ENCODE peak calls at places on chromosomes 4 and X, in eight cellular contexts. One of them, this sample, is unnamed.

GRCh38 chr4:14196141-14196540 is 568.6 kb upstream of the BOD1L1 start:
- DNase-seq in ascending aorta: no peak
- DNase-seq in mammary epithelial cell: peak; percentile 58
- DNase-seq in CD8-positive, alpha-beta T cell: no peak
- DNase-seq in suprapubic skin: no peak
- DNase-seq in breast epithelium: no peak
- DNase-seq in heart left ventricle: peak; percentile 38
- DNase-seq in uterus: no peak
- DNase-seq in this sample: no peak

GRCh38 chr4:61528595-61528994 is 328.5 kb downstream of the ADGRL3 start:
- DNase-seq in ascending aorta: no peak
- DNase-seq in mammary epithelial cell: no peak
- DNase-seq in CD8-positive, alpha-beta T cell: no peak
- DNase-seq in suprapubic skin: no peak
- DNase-seq in breast epithelium: no peak
- DNase-seq in heart left ventricle: no peak
- DNase-seq in uterus: no peak
- DNase-seq in this sample: no peak

GRCh38 chr4:20408596-20408995 is 156.9 kb downstream of the SLIT2 start:
- DNase-seq in ascending aorta: no peak
- DNase-seq in mammary epithelial cell: no peak
- DNase-seq in CD8-positive, alpha-beta T cell: no peak
- DNase-seq in suprapubic skin: no peak
- DNase-seq in breast epithelium: no peak
- DNase-seq in heart left ventricle: no peak
- DNase-seq in uterus: no peak
- DNase-seq in this sample: no peak

GRCh38 chrX:152904151-152905080 is 6.5 kb downstream of the ZNF185 start:
- DNase-seq in ascending aorta: peak; percentile 75
- DNase-seq in mammary epithelial cell: peak; percentile 17
- DNase-seq in CD8-positive, alpha-beta T cell: peak; percentile 25
- DNase-seq in suprapubic skin: no peak
- DNase-seq in breast epithelium: no peak
- DNase-seq in heart left ventricle: no peak
- DNase-seq in uterus: peak; percentile 42
- DNase-seq in this sample: no peak

GRCh38 chr4:110175634-110176033 is 22.8 kb downstream of the ELOVL6 start:
- DNase-seq in ascending aorta: no peak
- DNase-seq in mammary epithelial cell: peak; percentile 32
- DNase-seq in CD8-positive, alpha-beta T cell: no peak
- DNase-seq in suprapubic skin: no peak
- DNase-seq in breast epithelium: no peak
- DNase-seq in heart left ventricle: no peak
- DNase-seq in uterus: no peak
- DNase-seq in this sample: no peak

GRCh38 chrX:38939067-38939466 is 137.8 kb downstream of the MID1IP1 start:
- DNase-seq in ascending aorta: peak; percentile 68
- DNase-seq in mammary epithelial cell: peak; percentile 9
- DNase-seq in CD8-positive, alpha-beta T cell: no peak
- DNase-seq in suprapubic skin: no peak
- DNase-seq in breast epithelium: no peak
- DNase-seq in heart left ventricle: no peak
- DNase-seq in uterus: peak; percentile 22
- DNase-seq in this sample: no peak

GRCh38 chr4:168335621-168336020 is 17.1 kb upstream of the DDX60 start:
- DNase-seq in ascending aorta: no peak
- DNase-seq in mammary epithelial cell: no peak
- DNase-seq in CD8-positive, alpha-beta T cell: no peak
- DNase-seq in suprapubic skin: no peak
- DNase-seq in breast epithelium: no peak
- DNase-seq in heart left ventricle: peak; percentile 49
- DNase-seq in uterus: no peak
- DNase-seq in this sample: no peak

GRCh38 chrX:109997786-109998452 is 5.0 kb upstream of the TMEM164 start:
- DNase-seq in ascending aorta: no peak
- DNase-seq in mammary epithelial cell: peak; percentile 17
- DNase-seq in CD8-positive, alpha-beta T cell: no peak
- DNase-seq in suprapubic skin: no peak
- DNase-seq in breast epithelium: no peak
- DNase-seq in heart left ventricle: no peak
- DNase-seq in uterus: no peak
- DNase-seq in this sample: no peak

GRCh38 chr4:13888112-13888511 is 260.6 kb upstream of the BOD1L1 start:
- DNase-seq in ascending aorta: no peak
- DNase-seq in mammary epithelial cell: peak; percentile 76
- DNase-seq in CD8-positive, alpha-beta T cell: no peak
- DNase-seq in suprapubic skin: no peak
- DNase-seq in breast epithelium: no peak
- DNase-seq in heart left ventricle: no peak
- DNase-seq in uterus: no peak
- DNase-seq in this sample: no peak

GRCh38 chr4:159012381-159012780 is 90.5 kb upstream of the RAPGEF2 start:
- DNase-seq in ascending aorta: no peak
- DNase-seq in mammary epithelial cell: peak; percentile 67
- DNase-seq in CD8-positive, alpha-beta T cell: no peak
- DNase-seq in suprapubic skin: no peak
- DNase-seq in breast epithelium: no peak
- DNase-seq in heart left ventricle: no peak
- DNase-seq in uterus: no peak
- DNase-seq in this sample: no peak

GRCh38 chr4:165493359-165493758 is 114.6 kb downstream of the CPE start:
- DNase-seq in ascending aorta: peak; percentile 65
- DNase-seq in mammary epithelial cell: peak; percentile 49
- DNase-seq in CD8-positive, alpha-beta T cell: peak; percentile 58
- DNase-seq in suprapubic skin: peak; percentile 75
- DNase-seq in breast epithelium: no peak
- DNase-seq in heart left ventricle: peak; percentile 55
- DNase-seq in uterus: peak; percentile 43
- DNase-seq in this sample: peak; percentile 67

GRCh38 chr4:175998782-175999181 is 66.9 kb upstream of the WDR17 start:
- DNase-seq in ascending aorta: no peak
- DNase-seq in mammary epithelial cell: peak; percentile 41
- DNase-seq in CD8-positive, alpha-beta T cell: no peak
- DNase-seq in suprapubic skin: no peak
- DNase-seq in breast epithelium: no peak
- DNase-seq in heart left ventricle: no peak
- DNase-seq in uterus: no peak
- DNase-seq in this sample: no peak

GRCh38 chr4:915595-915994 is 16.5 kb downstream of the GAK start:
- DNase-seq in ascending aorta: peak; percentile 62
- DNase-seq in mammary epithelial cell: no peak
- DNase-seq in CD8-positive, alpha-beta T cell: no peak
- DNase-seq in suprapubic skin: no peak
- DNase-seq in breast epithelium: no peak
- DNase-seq in heart left ventricle: no peak
- DNase-seq in uterus: no peak
- DNase-seq in this sample: no peak

GRCh38 chr4:118865091-118865708 is 23.5 kb upstream of the SYNPO2 start:
- DNase-seq in ascending aorta: peak; percentile 65
- DNase-seq in mammary epithelial cell: peak; percentile 78
- DNase-seq in CD8-positive, alpha-beta T cell: no peak
- DNase-seq in suprapubic skin: no peak
- DNase-seq in breast epithelium: peak; percentile 73
- DNase-seq in heart left ventricle: no peak
- DNase-seq in uterus: no peak
- DNase-seq in this sample: no peak

GRCh38 chr4:14221176-14221575 is 593.7 kb upstream of the BOD1L1 start:
- DNase-seq in ascending aorta: no peak
- DNase-seq in mammary epithelial cell: peak; percentile 83
- DNase-seq in CD8-positive, alpha-beta T cell: no peak
- DNase-seq in suprapubic skin: no peak
- DNase-seq in breast epithelium: no peak
- DNase-seq in heart left ventricle: no peak
- DNase-seq in uterus: no peak
- DNase-seq in this sample: no peak

GRCh38 chrX:107627792-107628661 is at the start of gene PRPS1:
- DNase-seq in ascending aorta: peak; percentile 96
- DNase-seq in mammary epithelial cell: peak; percentile 90
- DNase-seq in CD8-positive, alpha-beta T cell: peak; percentile 91
- DNase-seq in suprapubic skin: peak; percentile 95
- DNase-seq in breast epithelium: peak; percentile 88
- DNase-seq in heart left ventricle: peak; percentile 93
- DNase-seq in uterus: peak; percentile 87
- DNase-seq in this sample: peak; percentile 81

GRCh38 chrX:129808829-129809745 is 29.3 kb downstream of the SASH3 start:
- DNase-seq in ascending aorta: no peak
- DNase-seq in mammary epithelial cell: no peak
- DNase-seq in CD8-positive, alpha-beta T cell: no peak
- DNase-seq in suprapubic skin: no peak
- DNase-seq in breast epithelium: no peak
- DNase-seq in heart left ventricle: no peak
- DNase-seq in uterus: no peak
- DNase-seq in this sample: no peak

GRCh38 chrX:148504412-148504950 is 4.1 kb downstream of the AFF2 start:
- DNase-seq in ascending aorta: no peak
- DNase-seq in mammary epithelial cell: no peak
- DNase-seq in CD8-positive, alpha-beta T cell: no peak
- DNase-seq in suprapubic skin: no peak
- DNase-seq in breast epithelium: no peak
- DNase-seq in heart left ventricle: no peak
- DNase-seq in uterus: no peak
- DNase-seq in this sample: no peak

DNA sequence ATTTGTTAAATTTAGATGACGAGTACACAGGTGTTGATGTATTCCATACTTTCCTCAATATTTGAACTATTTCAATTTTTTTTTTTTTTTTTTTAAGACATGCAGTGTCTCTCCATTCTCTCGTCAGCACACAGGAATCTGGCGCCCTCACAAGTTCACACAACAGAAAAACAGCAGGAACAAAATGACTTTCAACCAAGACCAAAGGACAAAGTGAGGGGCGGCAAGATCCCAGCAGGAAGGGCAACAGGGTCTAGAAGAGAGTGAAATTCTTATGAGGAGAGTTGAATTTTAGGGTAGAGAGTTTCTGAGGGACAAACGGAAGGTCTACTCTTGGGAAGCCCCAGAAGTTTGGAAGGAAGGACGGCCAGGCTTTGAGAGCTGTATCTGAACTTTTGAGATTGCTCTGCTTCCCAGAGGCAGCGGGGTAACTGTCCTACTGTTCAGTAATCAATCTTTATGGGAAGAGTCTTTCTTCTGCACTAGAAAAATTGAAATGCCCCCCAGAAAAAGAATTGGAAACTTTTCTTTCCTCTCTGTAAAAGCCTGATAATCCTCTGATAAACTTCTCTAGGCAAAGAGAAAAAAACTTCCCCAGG is 760.2 kb downstream of the RAB28 start:
- DNase-seq in ascending aorta: no peak
- DNase-seq in mammary epithelial cell: no peak
- DNase-seq in CD8-positive, alpha-beta T cell: no peak
- DNase-seq in suprapubic skin: no peak
- DNase-seq in breast epithelium: no peak
- DNase-seq in heart left ventricle: peak; percentile 44
- DNase-seq in uterus: no peak
- DNase-seq in this sample: no peak
- TF ChIP-seq CTCF in ascending aorta: no peak
- TF ChIP-seq CTCF in mammary epithelial cell: no peak
- TF ChIP-seq CTCF in CD8-positive, alpha-beta T cell: no peak
- TF ChIP-seq CTCF in suprapubic skin: no peak
- TF ChIP-seq CTCF in breast epithelium: no peak
- TF ChIP-seq CTCF in heart left ventricle: peak; percentile 14
- TF ChIP-seq CTCF in uterus: no peak
- TF ChIP-seq CTCF in this sample: no peak

GRCh38 chrX:51395807-51396728 is 63.4 kb downstream of the NUDT10 start:
- DNase-seq in ascending aorta: no peak
- DNase-seq in mammary epithelial cell: no peak
- DNase-seq in CD8-positive, alpha-beta T cell: peak; percentile 84
- DNase-seq in suprapubic skin: no peak
- DNase-seq in breast epithelium: no peak
- DNase-seq in heart left ventricle: peak; percentile 24
- DNase-seq in uterus: peak; percentile 34
- DNase-seq in this sample: no peak
- H3K27ac ChIP-seq in ascending aorta: peak overlapping the region; percentile 53
- H3K27ac ChIP-seq in mammary epithelial cell: no peak overlapping the region
- H3K27ac ChIP-seq in CD8-positive, alpha-beta T cell: peak overlapping the region; percentile 72
- H3K27ac ChIP-seq in suprapubic skin: no peak overlapping the region
- H3K27ac ChIP-seq in breast epithelium: peak overlapping the region; percentile 38
- H3K27ac ChIP-seq in heart left ventricle: no peak overlapping the region
- H3K27ac ChIP-seq in uterus: no peak overlapping the region
- H3K27ac ChIP-seq in this sample: no peak overlapping the region

GRCh38 chrX:112941209-112941788 is 100.7 kb upstream of the AMOT start:
- DNase-seq in ascending aorta: no peak
- DNase-seq in mammary epithelial cell: no peak
- DNase-seq in CD8-positive, alpha-beta T cell: no peak
- DNase-seq in suprapubic skin: no peak
- DNase-seq in breast epithelium: no peak
- DNase-seq in heart left ventricle: no peak
- DNase-seq in uterus: no peak
- DNase-seq in this sample: no peak
- TF ChIP-seq CTCF in ascending aorta: no peak
- TF ChIP-seq CTCF in mammary epithelial cell: no peak
- TF ChIP-seq CTCF in CD8-positive, alpha-beta T cell: no peak
- TF ChIP-seq CTCF in suprapubic skin: no peak
- TF ChIP-seq CTCF in breast epithelium: no peak
- TF ChIP-seq CTCF in heart left ventricle: peak; percentile 33
- TF ChIP-seq CTCF in uterus: no peak
- TF ChIP-seq CTCF in this sample: no peak

GRCh38 chr4:137532869-137533236 is 559 bp upstream of the PCDH18 start:
- DNase-seq in ascending aorta: no peak
- DNase-seq in mammary epithelial cell: no peak
- DNase-seq in CD8-positive, alpha-beta T cell: no peak
- DNase-seq in suprapubic skin: no peak
- DNase-seq in breast epithelium: no peak
- DNase-seq in heart left ventricle: no peak
- DNase-seq in uterus: no peak
- DNase-seq in this sample: no peak

GRCh38 chr4:137536789-137537561 is 4.7 kb upstream of the PCDH18 start:
- DNase-seq in ascending aorta: no peak
- DNase-seq in mammary epithelial cell: no peak
- DNase-seq in CD8-positive, alpha-beta T cell: no peak
- DNase-seq in suprapubic skin: no peak
- DNase-seq in breast epithelium: no peak
- DNase-seq in heart left ventricle: no peak
- DNase-seq in uterus: no peak
- DNase-seq in this sample: no peak

GRCh38 chr4:137534516-137534915 is 2.2 kb upstream of the PCDH18 start:
- DNase-seq in ascending aorta: no peak
- DNase-seq in mammary epithelial cell: no peak
- DNase-seq in CD8-positive, alpha-beta T cell: no peak
- DNase-seq in suprapubic skin: no peak
- DNase-seq in breast epithelium: no peak
- DNase-seq in heart left ventricle: no peak
- DNase-seq in uterus: no peak
- DNase-seq in this sample: no peak

GRCh38 chr4:137533855-137534254 is 1.6 kb upstream of the PCDH18 start:
- DNase-seq in ascending aorta: no peak
- DNase-seq in mammary epithelial cell: no peak
- DNase-seq in CD8-positive, alpha-beta T cell: no peak
- DNase-seq in suprapubic skin: no peak
- DNase-seq in breast epithelium: no peak
- DNase-seq in heart left ventricle: no peak
- DNase-seq in uterus: no peak
- DNase-seq in this sample: no peak

DNA sequence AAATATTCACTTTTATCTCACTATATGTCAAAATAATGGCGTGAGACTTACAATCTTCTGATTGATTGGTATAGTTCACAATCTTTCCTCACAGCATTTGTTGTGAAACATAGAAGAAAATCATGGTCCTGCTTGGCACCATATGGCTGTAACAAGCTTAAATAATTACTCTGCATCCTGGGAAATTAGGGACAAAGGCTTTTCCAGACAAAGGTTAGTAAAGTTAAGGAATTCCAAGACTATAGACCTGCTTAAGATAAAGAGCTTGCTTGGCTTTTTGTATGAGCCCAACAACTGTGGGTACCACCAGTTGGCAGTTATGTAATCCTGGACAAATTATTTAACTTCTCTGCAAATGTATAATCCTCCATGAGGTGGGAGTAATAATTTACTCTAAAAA is 3.4 kb upstream of the PCDH18 start:
- DNase-seq in ascending aorta: no peak
- DNase-seq in mammary epithelial cell: no peak
- DNase-seq in CD8-positive, alpha-beta T cell: no peak
- DNase-seq in suprapubic skin: no peak
- DNase-seq in breast epithelium: no peak
- DNase-seq in heart left ventricle: no peak
- DNase-seq in uterus: no peak
- DNase-seq in this sample: no peak
- H3K27ac ChIP-seq in ascending aorta: no peak overlapping the region
- H3K27ac ChIP-seq in mammary epithelial cell: no peak overlapping the region
- H3K27ac ChIP-seq in CD8-positive, alpha-beta T cell: no peak overlapping the region
- H3K27ac ChIP-seq in suprapubic skin: no peak overlapping the region
- H3K27ac ChIP-seq in breast epithelium: peak overlapping the region; percentile 81
- H3K27ac ChIP-seq in heart left ventricle: no peak overlapping the region
- H3K27ac ChIP-seq in uterus: peak overlapping the region; percentile 86
- H3K27ac ChIP-seq in this sample: no peak overlapping the region

This sample was measured in RWPE2.